ENCODE peak calls at places on chromosome 18, in nine cellular contexts. M, C, A, P, X, N, Z, U and Y are unnamed samples.

GRCh38 chr18:13103366-13103765 is 112.2 kb downstream of the CEP192 start:
- ATAC-seq in A (no peak), C (no peak), P (no peak), X (no peak), M (no peak), U (no peak), N (no peak), Z (no peak), Y (no peak)

GRCh38 chr18:26700728-26701127 is 152.4 kb upstream of the KCTD1 start:
- ATAC-seq in M (no peak), C (no peak), U (no peak), A (peak), N (no peak), Z (no peak), X (no peak), P (no peak), Y (no peak)

GRCh38 chr18:80169607-80170006 is 60.5 kb downstream of the ADNP2 start:
- ATAC-seq in M (no peak), A (no peak), U (no peak), Z (no peak), P (no peak), C (no peak), N (no peak), X (no peak), Y (no peak)

GRCh38 chr18:47968006-47968676 is 37.7 kb upstream of the SMAD2 start:
- ATAC-seq in C (no peak), M (no peak), A (no peak), U (no peak), X (no peak), Z (no peak), N (no peak), P (no peak), Y (no peak)

GRCh38 chr18:8721716-8722115 is 16.4 kb downstream of the MTCL1 start:
- ATAC-seq in X (no peak), N (peak), C (no peak), M (no peak), U (no peak), P (no peak), Z (no peak), A (no peak), Y (no peak)

GRCh38 chr18:47251289-47252120 is at the start of gene SKOR2:
- ATAC-seq in X (no peak), Z (no peak), M (peak), U (peak), C (no peak), N (no peak), P (no peak), A (no peak), Y (no peak)

GRCh38 chr18:34543940-34544339 is 166.2 kb upstream of the DTNA start:
- ATAC-seq in P (no peak), U (no peak), N (no peak), M (no peak), A (no peak), Z (no peak), C (no peak), X (no peak), Y (no peak)

GRCh38 chr18:50030146-50030545 is 164.8 kb downstream of the MYO5B start:
- ATAC-seq in N (no peak), A (no peak), X (no peak), Z (no peak), P (no peak), M (no peak), U (no peak), C (no peak), Y (no peak)

GRCh38 chr18:48674198-48674721 is 135.4 kb downstream of the CTIF start:
- ATAC-seq in Z (peak), X (no peak), A (peak), M (no peak), U (no peak), P (no peak), C (no peak), N (peak), Y (no peak)

GRCh38 chr18:31516432-31516831 is 18.5 kb downstream of the DSG2 start:
- ATAC-seq in P (no peak), M (no peak), Z (no peak), U (no peak), X (no peak), C (no peak), N (no peak), A (no peak), Y (no peak)

GRCh38 chr18:69968073-69968472 is 20.4 kb upstream of the CD226 start:
- ATAC-seq in A (no peak), M (peak), U (peak), Z (no peak), N (peak), X (peak), C (peak), P (peak), Y (peak)

GRCh38 chr18:74023220-74023619 is 124.4 kb downstream of the FBXO15 start:
- ATAC-seq in N (no peak), C (no peak), M (no peak), P (no peak), Z (no peak), U (no peak), A (no peak), X (no peak), Y (no peak)

GRCh38 chr18:28735731-28736130 is 558.8 kb upstream of the CDH2 start:
- ATAC-seq in N (no peak), Z (no peak), U (no peak), C (no peak), A (peak), X (no peak), M (no peak), P (no peak), Y (no peak)

GRCh38 chr18:65206551-65207260 is 544.1 kb upstream of the CDH7 start:
- ATAC-seq in C (no peak), U (no peak), Z (peak), P (no peak), X (no peak), N (no peak), A (no peak), M (no peak), Y (no peak)

GRCh38 chr18:4960578-4960977 is 236.5 kb downstream of the AKAIN1 start:
- ATAC-seq in M (no peak), N (no peak), A (no peak), P (no peak), Z (no peak), X (no peak), U (no peak), C (no peak), Y (no peak)

GRCh38 chr18:49368876-49369440 is 91.5 kb downstream of the DYM start:
- ATAC-seq in P (no peak), U (no peak), N (peak), C (no peak), M (no peak), Z (peak), X (no peak), A (peak), Y (no peak)

GRCh38 chr18:52000435-52000834 is 339.6 kb upstream of the DCC start:
- ATAC-seq in X (no peak), M (no peak), U (no peak), Z (no peak), P (no peak), N (no peak), A (no peak), C (no peak), Y (no peak)

GRCh38 chr18:48018806-48019295 is 88.4 kb upstream of the SMAD2 start:
- ATAC-seq in C (no peak), P (no peak), Z (no peak), U (no peak), N (no peak), M (no peak), A (no peak), X (no peak), Y (no peak)

GRCh38 chr18:49608892-49609291 is 47.0 kb downstream of the LIPG start:
- ATAC-seq in P (no peak), A (no peak), C (no peak), U (no peak), N (no peak), Z (no peak), M (no peak), X (no peak), Y (no peak)

GRCh38 chr18:8890957-8891464 is 185.7 kb downstream of the MTCL1 start:
- ATAC-seq in U (no peak), P (no peak), Z (peak), C (no peak), M (no peak), X (no peak), A (no peak), N (peak), Y (peak)

GRCh38 chr18:58748899-58749595 is 77.8 kb downstream of the MALT1 start:
- ATAC-seq in C (no peak), N (no peak), X (no peak), U (no peak), P (no peak), M (no peak), Z (no peak), A (no peak), Y (peak)

GRCh38 chr18:79784965-79785770 is 12.6 kb upstream of the KCNG2 start:
- ATAC-seq in N (peak), X (no peak), Z (peak), M (no peak), P (no peak), U (no peak), A (no peak), C (no peak), Y (no peak)

GRCh38 chr18:45527891-45528290 is 87.4 kb upstream of the SLC14A2 start:
- ATAC-seq in M (no peak), X (no peak), A (no peak), Z (no peak), U (no peak), C (no peak), N (no peak), P (no peak), Y (no peak)

GRCh38 chr18:44061438-44061837 is 619.2 kb upstream of the SETBP1 start:
- ATAC-seq in U (no peak), C (no peak), Z (no peak), X (no peak), A (no peak), P (no peak), N (no peak), M (no peak), Y (no peak)

GRCh38 chr18:29172151-29173015 is 995.5 kb upstream of the CDH2 start:
- ATAC-seq in U (no peak), X (no peak), N (no peak), P (no peak), C (no peak), M (no peak), Z (no peak), A (no peak), Y (no peak)

GRCh38 chr18:9366126-9366714 is 31.6 kb downstream of the TWSG1 start:
- ATAC-seq in U (no peak), M (no peak), P (no peak), N (peak), C (no peak), A (peak), Z (no peak), X (no peak), Y (no peak)

GRCh38 chr18:23849141-23849540 is 159.9 kb downstream of the LAMA3 start:
- ATAC-seq in M (no peak), A (no peak), N (peak), U (no peak), Z (no peak), C (no peak), P (no peak), X (no peak), Y (no peak)

GRCh38 chr18:57833441-57834101 is 30.5 kb upstream of the ATP8B1 start:
- ATAC-seq in N (peak), A (no peak), X (peak), Z (peak), P (peak), M (peak), C (peak), U (peak), Y (peak)

GRCh38 chr18:45619826-45620201 is 4.5 kb downstream of the SLC14A2 start:
- ATAC-seq in N (no peak), C (no peak), Z (no peak), X (no peak), P (no peak), U (no peak), M (no peak), A (peak), Y (no peak)

GRCh38 chr18:79502785-79503184 is 107.1 kb downstream of the NFATC1 start:
- ATAC-seq in P (no peak), X (no peak), C (no peak), Z (no peak), N (no peak), M (peak), A (no peak), U (peak), Y (peak)

GRCh38 chr18:42401131-42401673 is 446.2 kb downstream of the PIK3C3 start:
- ATAC-seq in N (no peak), M (no peak), Z (no peak), U (no peak), X (no peak), A (no peak), P (no peak), C (no peak), Y (no peak)

GRCh38 chr18:35671952-35672603 is 90.5 kb downstream of the GALNT1 start:
- ATAC-seq in N (peak), U (no peak), X (no peak), C (no peak), M (no peak), P (no peak), A (no peak), Z (no peak), Y (no peak)